ENCODE peak calls at places on chromosomes 13 and 19, in ten cellular contexts. O is A549; M is heart right ventricle; V is gastrocnemius medialis; X is body of pancreas; N is OCI-LY7; C is GM23338; I is tibial artery; Y is CD8-positive, alpha-beta T cell; U is colonic mucosa. B is an unnamed sample. For H3K4me1, the result is how much of the 10 kb centered on the place peaks cover.

GRCh38 chr13:35481777-35482176 is 5.3 kb upstream of the MAB21L1 start:
- DNase-seq in X (no peak), U (no peak), Y (no peak), C (no peak), I (no peak), O (no peak), M (no peak), N (no peak), V (no peak), B (no peak)

GRCh38 chr13:91355826-91356710 is 8.6 kb downstream of the MIR17HG start:
- DNase-seq in O (no peak), Y (no peak), U (no peak), N (peak), M (no peak), I (no peak), X (no peak), V (no peak), C (no peak), B (no peak)

GRCh38 chr13:112253631-112254030 is 122.5 kb upstream of the SPACA7 start:
- DNase-seq in C (no peak), I (no peak), M (no peak), N (no peak), V (no peak), Y (no peak), O (no peak), X (no peak), U (peak), B (no peak)

GRCh38 chr19:49150106-49150943 is 4.9 kb downstream of the HRC start:
- DNase-seq in Y (no peak), X (peak), V (peak), U (peak), N (peak), O (peak), M (peak), I (peak), C (peak), B (peak)

GRCh38 chr13:67369895-67370660 is 139.9 kb upstream of the PCDH9 start:
- DNase-seq in O (no peak), V (no peak), X (no peak), C (no peak), Y (no peak), M (no peak), I (no peak), N (no peak), U (no peak), B (no peak)

GRCh38 chr19:51020988-51021651 is 1.6 kb upstream of the KLK10 start:
- DNase-seq in C (peak), N (peak), M (no peak), X (peak), O (peak), Y (no peak), V (no peak), U (no peak), I (no peak), B (no peak)

GRCh38 chr13:44402902-44403719 is 29.5 kb downstream of the SERP2 start:
- DNase-seq in C (peak), V (no peak), O (no peak), M (no peak), N (no peak), U (peak), X (peak), Y (no peak), I (no peak), B (peak)

GRCh38 chr19:45578861-45579260 is 5.7 kb downstream of the OPA3 start:
- DNase-seq in X (no peak), C (no peak), M (no peak), I (no peak), Y (no peak), V (no peak), O (no peak), U (no peak), N (no peak), B (no peak)

GRCh38 chr13:105799155-105799554 is 736.3 kb downstream of the EFNB2 start:
- DNase-seq in N (no peak), M (no peak), C (no peak), V (no peak), O (no peak), Y (no peak), U (no peak), I (no peak), X (no peak), B (no peak)

GRCh38 chr13:95540848-95541247 is 11.7 kb upstream of the CLDN10 start:
- DNase-seq in N (no peak), O (no peak), X (peak), Y (no peak), M (peak), C (peak), I (no peak), V (peak), U (no peak), B (no peak)

GRCh38 chr13:59493436-59493965 is 670.2 kb downstream of the DIAPH3 start:
- DNase-seq in I (no peak), O (no peak), Y (no peak), V (no peak), U (no peak), X (no peak), N (no peak), M (no peak), C (no peak), B (no peak)

GRCh38 chr19:43799502-43800142 is 2.6 kb downstream of the LYPD5 start:
- DNase-seq in I (no peak), U (peak), O (no peak), Y (no peak), N (no peak), C (peak), V (no peak), X (no peak), M (no peak), B (peak)

GRCh38 chr13:113862766-113863510 is 938 bp downstream of the GAS6 start:
- DNase-seq in M (no peak), V (peak), I (peak), Y (no peak), N (no peak), C (peak), U (peak), X (peak), O (peak), B (peak)

GRCh38 chr13:47117268-47117667 is 220.4 kb upstream of the HTR2A start:
- DNase-seq in X (no peak), C (no peak), Y (no peak), M (no peak), I (no peak), N (no peak), V (no peak), O (no peak), U (no peak), B (no peak)

GRCh38 chr19:17160908-17161307 is 54.2 kb upstream of the USE1 start:
- DNase-seq in V (no peak), Y (no peak), I (no peak), M (no peak), N (no peak), C (no peak), X (no peak), U (no peak), O (no peak), B (no peak)

GRCh38 chr13:109415057-109415456 is 371.3 kb downstream of the IRS2 start:
- DNase-seq in I (no peak), Y (no peak), C (no peak), M (no peak), V (no peak), X (no peak), O (no peak), N (no peak), U (no peak), B (no peak)

GRCh38 chr19:5321851-5322681 is 18.5 kb downstream of the PTPRS start:
- DNase-seq in X (no peak), O (no peak), M (no peak), Y (no peak), V (no peak), N (peak), U (peak), I (no peak), C (peak), B (peak)

GRCh38 chr13:95756072-95756471 is 79.1 kb downstream of the DNAJC3 start:
- DNase-seq in N (no peak), U (no peak), V (no peak), O (no peak), C (no peak), Y (no peak), M (no peak), I (no peak), X (no peak), B (no peak)

GRCh38 chr13:50357136-50357535 is 341.9 kb downstream of the KCNRG start:
- DNase-seq in X (no peak), C (no peak), Y (no peak), I (no peak), O (no peak), N (no peak), U (no peak), M (no peak), V (no peak), B (no peak)

GRCh38 chr19:17420267-17420924 is 549 bp downstream of the MVB12A start:
- DNase-seq in O (no peak), V (peak), C (peak), M (peak), Y (no peak), N (peak), I (peak), X (peak), U (peak), B (peak)

GRCh38 chr13:25046985-25047660 is 48.8 kb upstream of the PABPC3 start:
- DNase-seq in U (no peak), I (no peak), O (no peak), Y (no peak), N (no peak), M (no peak), V (no peak), X (no peak), C (peak), B (no peak)

GRCh38 chr13:97574926-97575325 is 141.0 kb downstream of the RAP2A start:
- DNase-seq in O (no peak), M (peak), Y (no peak), V (no peak), U (peak), N (peak), C (peak), X (no peak), I (no peak), B (peak)

GRCh38 chr13:98487522-98487921 is 89.4 kb downstream of the STK24 start:
- DNase-seq in C (no peak), V (no peak), N (peak), Y (no peak), U (no peak), X (no peak), I (no peak), O (no peak), M (no peak), B (no peak)

GRCh38 chr19:49339364-49340068 is 4.3 kb downstream of the CD37 start:
- DNase-seq in M (peak), X (peak), U (peak), Y (no peak), N (no peak), O (no peak), I (peak), V (peak), C (peak), B (peak)

GRCh38 chr19:54029930-54030490 is 33.7 kb downstream of the VSTM1 start:
- DNase-seq in X (peak), I (no peak), V (peak), Y (peak), U (peak), N (peak), M (peak), C (peak), O (peak), B (peak)

GRCh38 chr13:60591348-60591747 is 194.3 kb downstream of the TDRD3 start:
- DNase-seq in Y (no peak), O (no peak), V (no peak), U (no peak), M (no peak), C (no peak), X (no peak), N (no peak), I (no peak), B (no peak)

GRCh38 chr13:84431646-84432045 is 549.4 kb upstream of the SLITRK1 start:
- DNase-seq in M (no peak), N (no peak), V (no peak), X (no peak), C (no peak), I (no peak), U (no peak), Y (no peak), O (no peak), B (no peak)

GRCh38 chr13:33958964-33959363 is 141.0 kb downstream of the RFC3 start:
- DNase-seq in I (no peak), U (no peak), M (no peak), V (no peak), Y (no peak), O (no peak), X (no peak), C (no peak), N (peak), B (no peak)

GRCh38 chr19:31349160-31349881 is at the start of gene TSHZ3:
- DNase-seq in Y (no peak), X (peak), O (peak), M (peak), V (peak), C (peak), U (peak), I (peak), N (no peak), B (peak)

GRCh38 chr13:67106502-67107057 is 123.6 kb downstream of the PCDH9 start:
- DNase-seq in V (no peak), C (no peak), N (no peak), O (no peak), U (no peak), M (no peak), Y (no peak), I (no peak), X (no peak), B (no peak)

GRCh38 chr13:98476538-98476966 is 100.4 kb downstream of the STK24 start:
- DNase-seq in I (no peak), O (no peak), M (no peak), Y (peak), X (peak), V (no peak), C (peak), U (no peak), N (peak), B (peak)

GRCh38 chr13:113722921-113723320 is 36.1 kb upstream of the TMEM255B start:
- DNase-seq in N (no peak), I (no peak), C (no peak), M (no peak), Y (no peak), O (no peak), V (no peak), X (peak), U (no peak), B (no peak)

GRCh38 chr13:72973234-72973633 is 85.6 kb upstream of the KLF5 start:
- DNase-seq in C (no peak), U (no peak), V (no peak), M (no peak), N (no peak), O (no peak), I (no peak), Y (no peak), X (no peak), B (no peak)

GRCh38 chr19:55528030-55528801 is 8.7 kb downstream of the SBK2 start:
- DNase-seq in V (no peak), Y (no peak), O (no peak), N (no peak), I (no peak), X (peak), C (no peak), U (no peak), M (no peak), B (no peak)

GRCh38 chr19:11021760-11022144 is 60.9 kb downstream of the SMARCA4 start:
- DNase-seq in N (no peak), Y (no peak), U (no peak), V (no peak), I (no peak), C (no peak), M (no peak), O (no peak), X (no peak), B (no peak)

GRCh38 chr19:47226426-47227346 is 4.3 kb downstream of the BBC3 start:
- DNase-seq in I (peak), X (peak), U (peak), N (peak), V (peak), O (peak), Y (peak), M (peak), C (peak), B (peak)

GRCh38 chr19:35334064-35334753 is 5.2 kb downstream of the CD22 start:
- DNase-seq in V (no peak), I (no peak), M (no peak), Y (no peak), X (no peak), C (no peak), O (no peak), U (no peak), N (no peak), B (no peak)
- H3K4me1 ChIP-seq in V (under half), I (under half), M (under half), Y (under half), X (under half), C (under half), O (under half), U (under half), N (half or more), B (under half)

GRCh38 chr13:20565120-20565736 is 1.7 kb upstream of the IFT88 start:
- DNase-seq in C (peak), X (no peak), I (no peak), O (no peak), M (no peak), N (no peak), Y (no peak), V (no peak), U (no peak), B (no peak)

GRCh38 chr13:20561731-20562130 is 5.2 kb upstream of the IFT88 start:
- DNase-seq in X (no peak), C (no peak), M (no peak), N (no peak), U (no peak), Y (no peak), V (no peak), O (no peak), I (no peak), B (no peak)

GRCh38 chr13:20558982-20559381 is 8.0 kb upstream of the IFT88 start:
- DNase-seq in I (no peak), U (no peak), X (no peak), O (no peak), N (no peak), M (no peak), C (no peak), Y (no peak), V (no peak), B (no peak)

GRCh38 chr13:20559659-20560356 is 7.1 kb upstream of the IFT88 start:
- DNase-seq in V (no peak), X (no peak), M (no peak), Y (no peak), O (no peak), C (no peak), I (no peak), N (no peak), U (no peak), B (no peak)
- TF ChIP-seq CTCF in V (no peak), X (no peak), M (no peak), Y (no peak), O (no peak), C (no peak), I (no peak), N (no peak), U (no peak), B (no peak)

DNA sequence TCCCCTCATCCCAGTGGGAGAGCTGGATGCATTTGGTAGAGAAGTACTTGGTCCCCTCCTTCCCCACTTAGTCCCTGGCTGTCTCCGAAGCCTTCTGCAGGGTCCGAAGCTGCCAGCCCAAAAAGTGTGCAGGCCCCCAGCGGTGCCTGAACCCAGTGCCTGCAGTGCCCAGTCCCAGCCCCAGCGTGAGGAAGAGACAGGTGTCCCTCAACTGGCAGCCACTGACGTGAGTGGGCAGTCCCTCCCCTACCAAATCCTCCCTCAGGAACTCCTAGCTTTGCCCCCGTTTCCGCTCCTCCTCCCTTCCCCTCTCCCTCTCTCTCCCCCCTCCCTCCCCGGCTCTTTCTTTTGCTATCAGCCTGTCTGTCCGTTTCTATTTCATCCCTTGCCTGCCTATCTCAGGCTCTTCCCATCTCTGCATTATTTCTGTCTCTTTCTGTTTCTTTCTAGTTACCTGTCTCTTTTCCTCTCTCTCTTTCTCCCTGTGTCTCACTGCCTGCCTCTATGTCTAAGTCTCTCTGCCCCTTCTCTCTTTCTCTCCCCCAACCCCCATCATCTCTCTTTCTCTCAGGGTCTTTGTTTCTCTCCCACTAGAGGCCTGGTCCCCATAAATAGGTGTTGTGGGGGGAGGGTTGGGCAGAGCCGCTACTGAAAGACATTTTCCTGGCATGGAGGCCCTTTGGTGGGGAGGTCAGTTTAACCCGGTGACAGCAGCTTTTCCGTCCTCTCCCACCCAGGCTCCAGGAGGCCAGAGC is 1.7 kb upstream of the LTBP4 start:
- DNase-seq in X (no peak), M (peak), O (no peak), N (no peak), V (no peak), U (no peak), I (peak), C (peak), Y (no peak), B (no peak)
- H3K4me1 ChIP-seq in X (half or more), M (half or more), O (half or more), N (half or more), V (under half), U (under half), I (under half), C (under half), Y (half or more), B (half or more)

DNA sequence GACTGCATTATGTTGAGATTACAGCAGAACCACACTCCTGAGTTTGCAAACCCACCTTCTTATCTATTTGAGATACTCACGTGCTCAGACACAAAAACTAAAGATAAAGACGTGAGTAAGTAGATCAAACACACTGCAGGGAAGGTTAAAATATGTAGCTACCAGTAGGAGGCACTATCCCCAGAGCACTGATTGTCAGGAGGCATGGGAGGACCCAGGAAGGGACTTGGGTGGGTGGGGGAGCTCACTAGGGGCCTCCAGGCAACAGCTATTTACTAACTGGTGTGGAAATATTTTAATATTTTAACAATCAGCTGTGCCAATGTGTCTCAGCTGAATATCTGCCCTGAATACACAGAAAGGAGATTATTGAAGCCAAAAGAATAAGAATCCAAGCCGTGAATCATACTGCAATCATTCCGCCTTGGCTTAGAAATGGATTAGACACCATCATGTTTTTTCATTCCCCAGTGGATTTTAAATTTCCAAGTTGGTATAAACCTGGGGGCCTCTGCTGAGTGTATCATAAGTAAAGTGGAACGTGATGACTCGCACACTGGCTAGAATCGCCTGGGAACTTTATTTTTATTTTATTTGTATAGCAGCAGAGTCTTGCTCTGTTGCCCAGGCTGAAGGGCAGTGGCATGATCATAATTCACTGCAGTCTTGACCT is 73.2 kb upstream of the CACNA1A start:
- DNase-seq in X (no peak), C (peak), M (no peak), N (no peak), Y (no peak), I (no peak), O (no peak), V (no peak), U (no peak), B (no peak)
- TF ChIP-seq CTCF in X (no peak), C (peak), M (no peak), N (peak), Y (no peak), I (no peak), O (no peak), V (no peak), U (no peak), B (no peak)

GRCh38 chr19:3669616-3670257 is 30.5 kb downstream of the PIP5K1C start:
- DNase-seq in I (no peak), U (no peak), M (no peak), O (no peak), Y (no peak), N (no peak), C (no peak), X (no peak), V (no peak), B (no peak)
- H3K4me1 ChIP-seq in I (under half), U (under half), M (half or more), O (under half), Y (under half), N (under half), C (under half), X (under half), V (under half), B (under half)

DNA sequence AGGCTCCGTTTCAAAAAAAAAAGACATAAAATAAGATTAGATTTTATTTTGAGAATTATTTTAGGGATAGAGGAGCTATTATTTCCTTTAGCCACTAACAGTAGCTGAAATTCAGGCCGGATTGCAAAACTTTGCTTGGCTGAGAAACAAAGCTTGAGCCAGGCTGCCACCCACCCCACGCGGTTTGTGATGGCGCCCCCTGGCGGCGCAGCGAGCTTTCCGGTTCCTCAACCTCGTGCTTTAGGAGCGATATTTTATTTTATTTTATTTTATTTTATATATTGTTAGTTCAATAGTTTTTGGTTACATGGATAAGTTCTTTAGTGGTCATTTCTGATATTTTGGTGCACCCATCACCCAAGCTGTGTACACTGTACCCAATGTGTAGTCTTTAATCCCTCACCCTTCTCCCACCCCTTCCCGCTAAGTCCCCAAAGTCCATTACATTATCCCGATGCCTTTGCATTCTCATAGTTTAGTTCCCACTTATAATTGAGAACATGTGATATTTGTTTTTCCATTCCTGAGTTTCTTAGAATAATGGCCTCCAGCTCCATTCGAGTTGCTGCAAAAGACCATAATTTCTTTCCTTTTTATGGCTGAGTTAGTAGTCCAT is 19.8 kb upstream of the CEACAM4 start:
- DNase-seq in Y (no peak), O (peak), V (no peak), C (peak), I (no peak), U (no peak), N (peak), X (peak), M (peak), B (no peak)
- TF ChIP-seq CTCF in Y (peak), O (peak), V (no peak), C (peak), I (no peak), U (no peak), N (peak), X (peak), M (peak), B (peak)